ENCODE peak calls at places on chromosomes 13 and 19, in five cellular contexts. S is CD8-positive, alpha-beta memory T cell; C is frontal cortex; A is iPS-NIHi11; V is sigmoid colon. B is an unnamed sample.

GRCh38 chr13:113129480-113129879 is 6.9 kb downstream of the F10 start:
- DNase-seq in S (no peak), C (no peak), A (peak; percentile 55), V (no peak), B (no peak)

GRCh38 chr19:21908066-21908465 is 72.1 kb upstream of the ZNF43 start:
- DNase-seq in S (no peak), C (no peak), A (no peak), V (no peak), B (no peak)

GRCh38 chr13:113650731-113651148 is 7.3 kb downstream of the ATP4B start:
- DNase-seq in S (no peak), C (no peak), A (no peak), V (peak; percentile 33), B (peak; percentile 2)

GRCh38 chr19:5711025-5711424 is 8.9 kb downstream of the LONP1 start:
- DNase-seq in S (no peak), C (no peak), A (no peak), V (peak; percentile 43), B (no peak)

GRCh38 chr19:16325671-16326400 is 1.2 kb downstream of the KLF2 start:
- DNase-seq in S (peak; percentile 69), C (no peak), A (peak; percentile 75), V (peak; percentile 84), B (peak; percentile 60)

GRCh38 chr13:51737609-51738008 is 66.4 kb downstream of the DHRS12 start:
- DNase-seq in S (no peak), C (no peak), A (no peak), V (no peak), B (no peak)

GRCh38 chr19:2867025-2867991 is at the start of gene ZNF556:
- DNase-seq in S (no peak), C (peak; percentile 48), A (peak; percentile 48), V (no peak), B (no peak)

GRCh38 chr19:33235269-33235995 is 9.8 kb upstream of the SLC7A10 start:
- DNase-seq in S (peak; percentile 71), C (peak; percentile 84), A (peak; percentile 92), V (peak; percentile 85), B (peak; percentile 69)

GRCh38 chr19:3683866-3684816 is 16.1 kb downstream of the PIP5K1C start:
- DNase-seq in S (no peak), C (no peak), A (no peak), V (no peak), B (no peak)

GRCh38 chr13:27919934-27920676 is at the start of gene PDX1:
- DNase-seq in S (no peak), C (no peak), A (peak; percentile 32), V (no peak), B (no peak)

GRCh38 chr19:41363753-41364545 is at the start of gene B9D2:
- DNase-seq in S (peak; percentile 97), C (peak; percentile 96), A (peak; percentile 94), V (peak; percentile 99), B (peak; percentile 98)

GRCh38 chr13:32443111-32443510 is 15.2 kb upstream of the N4BP2L1 start:
- DNase-seq in S (no peak), C (peak; percentile 21), A (no peak), V (no peak), B (no peak)

GRCh38 chr19:48487944-48488343 is 18.8 kb downstream of the CYTH2 start:
- DNase-seq in S (no peak), C (no peak), A (no peak), V (no peak), B (no peak)

GRCh38 chr13:76634431-76635191 is 251.6 kb downstream of the KCTD12 start:
- DNase-seq in S (no peak), C (no peak), A (no peak), V (no peak), B (no peak)

GRCh38 chr13:43986395-43986794 is 106.7 kb downstream of the LACC1 start:
- DNase-seq in S (no peak), C (no peak), A (no peak), V (no peak), B (no peak)

GRCh38 chr19:14561832-14562351 is 10.0 kb downstream of the NDUFB7 start:
- DNase-seq in S (peak; percentile 29), C (peak; percentile 52), A (no peak), V (no peak), B (no peak)

GRCh38 chr19:2015611-2015950 is at the start of gene BTBD2:
- DNase-seq in S (peak; percentile 38), C (peak; percentile 87), A (no peak), V (peak; percentile 87), B (peak; percentile 60)

GRCh38 chr19:49910179-49910578 is 13.5 kb upstream of the IL4I1 start:
- DNase-seq in S (no peak), C (no peak), A (no peak), V (no peak), B (no peak)

GRCh38 chr13:101640797-101641400 is 188.4 kb downstream of the ITGBL1 start:
- DNase-seq in S (no peak), C (no peak), A (no peak), V (no peak), B (no peak)

GRCh38 chr19:2793577-2793976 is 8.3 kb downstream of the THOP1 start:
- DNase-seq in S (no peak), C (no peak), A (no peak), V (no peak), B (no peak)

GRCh38 chr13:110913911-110914292 is 967 bp downstream of the ANKRD10 start:
- DNase-seq in S (no peak), C (no peak), A (no peak), V (no peak), B (peak; percentile 46)

GRCh38 chr13:110216403-110217041 is 90.4 kb downstream of the COL4A1 start:
- DNase-seq in S (no peak), C (no peak), A (no peak), V (no peak), B (peak; percentile 45)

GRCh38 chr19:5851302-5851701 is at the start of gene FUT3:
- DNase-seq in S (no peak), C (no peak), A (no peak), V (no peak), B (no peak)

GRCh38 chr19:7575426-7576040 is 20.1 kb upstream of the CAMSAP3 start:
- DNase-seq in S (no peak), C (no peak), A (no peak), V (no peak), B (no peak)

GRCh38 chr19:15251010-15251748 is 18.9 kb upstream of the EPHX3 start:
- DNase-seq in S (no peak), C (no peak), A (no peak), V (no peak), B (peak; percentile 51)

GRCh38 chr19:10295305-10295846 is 5.6 kb downstream of the ICAM5 start:
- DNase-seq in S (peak; percentile 76), C (no peak), A (peak; percentile 67), V (no peak), B (no peak)

GRCh38 chr13:98468929-98469328 is 108.0 kb downstream of the STK24 start:
- DNase-seq in S (no peak), C (no peak), A (no peak), V (peak; percentile 61), B (no peak)

GRCh38 chr13:98890920-98891319 is 86.9 kb downstream of the DOCK9 start:
- DNase-seq in S (no peak), C (no peak), A (peak; percentile 38), V (no peak), B (no peak)

GRCh38 chr19:55101261-55101660 is 16.2 kb downstream of the PPP1R12C start:
- DNase-seq in S (no peak), C (no peak), A (no peak), V (no peak), B (no peak)

GRCh38 chr13:114261328-114261965 is 20.0 kb upstream of the UPF3A start:
- DNase-seq in S (no peak), C (no peak), A (no peak), V (no peak), B (no peak)

GRCh38 chr13:95797016-95797415 is 120.1 kb downstream of the DNAJC3 start:
- DNase-seq in S (no peak), C (no peak), A (no peak), V (no peak), B (no peak)

GRCh38 chr19:5466814-5467291 is 11.6 kb downstream of the ZNRF4 start:
- DNase-seq in S (no peak), C (no peak), A (no peak), V (no peak), B (no peak)

GRCh38 chr19:5534787-5535586 is 32.8 kb downstream of the TINCR start:
- DNase-seq in S (no peak), C (no peak), A (no peak), V (no peak), B (no peak)

B was measured in uterus.